ENCODE peak calls at places on chromosomes 13 and 19, in ten cellular contexts. T is SK-N-SH, C is Peyer's patch, M is BJ, X is keratinocyte, P is brain microvascular endothelial cell, K is PC-3, H is IMR-90, D is A673, U is lower lobe of right lung. S is an unnamed sample.

GRCh38 chr19:18097217-18097992 is at the start of gene MAST3:
- DNase-seq in H (peak), P (peak), T (peak), X (no peak), C (peak), U (peak), M (peak), K (peak), D (peak), S (peak)

GRCh38 chr19:45511074-45511473 is 3.8 kb downstream of the VASP start:
- DNase-seq in T (no peak), C (no peak), X (no peak), K (no peak), P (no peak), U (no peak), H (no peak), M (no peak), D (no peak), S (no peak)

GRCh38 chr19:5665781-5666513 is 14.4 kb downstream of the MICOS13 start:
- DNase-seq in X (no peak), K (peak), H (peak), M (no peak), P (peak), T (no peak), D (no peak), C (no peak), U (peak), S (peak)

GRCh38 chr13:47672982-47673670 is 327.9 kb downstream of the SUCLA2 start:
- DNase-seq in M (peak), H (peak), K (peak), C (no peak), U (no peak), P (peak), D (no peak), X (no peak), T (peak), S (peak)

GRCh38 chr19:35879770-35880317 is 11.5 kb downstream of the APLP1 start:
- DNase-seq in H (peak), X (no peak), P (peak), M (peak), T (peak), D (peak), C (peak), U (peak), K (peak), S (peak)

GRCh38 chr13:62194371-62194770 is 778.7 kb upstream of the PCDH20 start:
- DNase-seq in H (no peak), P (no peak), M (no peak), D (no peak), T (no peak), X (no peak), U (no peak), K (no peak), C (no peak), S (no peak)

GRCh38 chr13:114068723-114069322 is 63.6 kb downstream of the RASA3 start:
- DNase-seq in H (peak), P (no peak), M (no peak), T (no peak), U (no peak), D (no peak), C (no peak), X (no peak), K (no peak), S (peak)

GRCh38 chr13:59623516-59623915 is 540.2 kb downstream of the DIAPH3 start:
- DNase-seq in T (no peak), U (no peak), D (no peak), H (no peak), P (no peak), C (no peak), M (no peak), K (no peak), X (no peak), S (no peak)

GRCh38 chr13:40794414-40795368 is 5.3 kb downstream of the SLC25A15 start:
- DNase-seq in H (no peak), D (no peak), K (no peak), T (no peak), U (no peak), C (no peak), X (no peak), P (no peak), M (no peak), S (no peak)

GRCh38 chr19:12872941-12873890 is 8.0 kb downstream of the DNASE2 start:
- DNase-seq in H (peak), T (peak), D (peak), C (peak), U (peak), X (peak), K (peak), M (peak), P (peak), S (peak)

GRCh38 chr13:83709751-83710515 is 172.3 kb downstream of the SLITRK1 start:
- DNase-seq in U (no peak), H (no peak), K (peak), X (peak), M (no peak), T (no peak), D (no peak), P (no peak), C (no peak), S (no peak)

GRCh38 chr13:67075239-67075638 is 154.9 kb downstream of the PCDH9 start:
- DNase-seq in T (no peak), U (no peak), C (no peak), X (no peak), K (peak), M (no peak), H (peak), P (no peak), D (no peak), S (peak)

GRCh38 chr13:27824121-27824520 is 31.8 kb downstream of the GSX1 start:
- DNase-seq in C (no peak), T (no peak), P (no peak), D (no peak), X (no peak), U (no peak), K (no peak), H (no peak), M (no peak), S (no peak)

DNA sequence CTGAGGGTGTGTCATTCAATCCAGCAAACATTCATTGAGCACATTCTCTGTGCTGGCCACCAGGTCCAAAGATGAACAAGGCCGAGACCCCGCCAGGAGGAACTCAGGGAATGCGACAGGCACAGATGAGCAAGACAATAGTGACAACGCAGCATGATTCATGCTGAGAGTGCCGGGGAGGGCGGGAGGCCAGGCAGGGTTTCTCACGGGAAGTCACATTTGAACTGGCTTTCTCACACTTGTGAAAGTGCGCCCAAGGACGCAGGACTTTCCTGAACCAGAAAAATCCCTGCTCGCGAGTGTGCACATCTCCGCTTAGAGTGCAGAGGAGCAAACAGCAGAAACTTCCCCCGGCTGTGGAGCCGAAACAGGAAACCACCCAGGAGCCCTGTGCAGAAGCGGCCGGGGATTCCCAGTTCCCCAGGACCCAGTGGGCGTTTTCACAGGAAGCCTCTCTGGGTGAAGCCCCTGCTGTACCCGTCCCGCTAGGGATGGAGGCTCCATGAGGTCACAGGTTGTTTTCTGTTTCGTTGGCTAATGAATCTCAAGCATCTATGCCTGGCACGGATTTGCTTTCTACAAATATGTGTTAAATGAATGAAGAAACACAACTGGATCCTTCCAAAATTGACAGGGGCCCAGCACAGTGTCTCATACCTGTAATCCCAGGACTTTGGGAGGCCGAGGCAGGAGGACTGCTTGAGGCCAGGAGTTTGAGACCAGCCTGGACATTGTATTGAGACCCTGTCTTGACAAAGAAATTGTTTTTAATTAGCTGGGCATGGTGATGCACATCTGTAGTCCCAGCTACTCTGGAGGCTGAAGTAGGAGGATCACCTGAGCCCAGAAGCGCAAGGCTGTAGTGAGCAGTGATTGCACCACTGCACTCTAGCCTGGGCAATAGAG is 68.4 kb upstream of the TM9SF2 start:
- DNase-seq in X (no peak), U (peak), C (peak), M (peak), T (no peak), K (peak), D (peak), P (peak), H (peak), S (peak)
- H3K4me3 ChIP-seq in X (no peak), U (peak), C (peak), M (peak), T (no peak), K (peak), D (no peak), P (peak), H (no peak), S (peak)

GRCh38 chr19:32945260-32945659 is 26.5 kb downstream of the CEP89 start:
- DNase-seq in M (no peak), H (no peak), U (no peak), P (no peak), D (no peak), K (no peak), X (no peak), C (no peak), T (no peak), S (no peak)
- TF ChIP-seq CTCF in M (no peak), H (no peak), U (no peak), P (no peak), D (no peak), K (no peak), X (no peak), C (no peak), T (no peak), S (no peak)

DNA sequence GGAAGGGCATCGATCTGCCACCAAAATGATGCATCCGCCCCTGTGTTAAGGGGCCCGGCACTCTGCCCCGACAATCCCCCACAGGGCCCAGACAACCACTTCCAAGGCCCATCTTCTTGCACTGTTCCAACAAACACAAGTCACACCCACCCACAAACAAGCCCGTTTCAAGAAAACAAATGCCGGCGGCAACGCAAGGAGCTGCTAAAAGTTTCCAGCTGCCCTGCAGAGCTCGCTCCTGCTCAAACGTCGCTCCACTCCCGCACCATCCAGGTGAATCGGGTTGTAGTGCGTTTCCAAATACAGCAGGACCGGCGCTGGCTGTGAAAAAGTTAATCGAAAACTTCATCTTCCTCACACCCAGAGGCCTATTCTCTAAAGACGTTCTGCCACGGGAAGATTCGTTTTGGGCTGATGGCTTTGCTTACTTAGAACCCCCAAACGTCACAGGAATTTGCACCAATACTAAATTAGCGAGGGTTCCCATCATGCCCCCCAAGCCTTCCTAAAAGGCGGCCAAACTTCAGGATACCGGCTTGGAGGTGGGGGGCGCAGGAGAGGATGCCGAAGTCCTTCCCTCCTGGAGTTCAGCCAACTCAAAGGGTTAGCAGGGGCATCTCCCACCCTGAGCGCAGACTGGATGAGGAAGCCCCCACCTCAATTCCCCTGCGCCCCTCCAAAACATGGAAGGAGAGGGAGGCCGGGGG is 107.4 kb upstream of the DOCK9 start:
- DNase-seq in U (no peak), D (no peak), H (no peak), X (no peak), K (no peak), C (no peak), M (no peak), T (no peak), P (no peak), S (no peak)
- H3K4me3 ChIP-seq in U (peak), D (no peak), H (no peak), X (peak), K (peak), C (peak), M (peak), T (no peak), P (peak), S (peak)

GRCh38 chr19:29259153-29259552 is 46.2 kb upstream of the UQCRFS1 start:
- DNase-seq in K (no peak), U (no peak), H (no peak), T (no peak), D (no peak), P (no peak), X (no peak), C (no peak), M (no peak), S (no peak)
- TF ChIP-seq CTCF in K (peak), U (no peak), H (peak), T (peak), D (peak), P (peak), X (peak), C (no peak), M (peak), S (no peak)

DNA sequence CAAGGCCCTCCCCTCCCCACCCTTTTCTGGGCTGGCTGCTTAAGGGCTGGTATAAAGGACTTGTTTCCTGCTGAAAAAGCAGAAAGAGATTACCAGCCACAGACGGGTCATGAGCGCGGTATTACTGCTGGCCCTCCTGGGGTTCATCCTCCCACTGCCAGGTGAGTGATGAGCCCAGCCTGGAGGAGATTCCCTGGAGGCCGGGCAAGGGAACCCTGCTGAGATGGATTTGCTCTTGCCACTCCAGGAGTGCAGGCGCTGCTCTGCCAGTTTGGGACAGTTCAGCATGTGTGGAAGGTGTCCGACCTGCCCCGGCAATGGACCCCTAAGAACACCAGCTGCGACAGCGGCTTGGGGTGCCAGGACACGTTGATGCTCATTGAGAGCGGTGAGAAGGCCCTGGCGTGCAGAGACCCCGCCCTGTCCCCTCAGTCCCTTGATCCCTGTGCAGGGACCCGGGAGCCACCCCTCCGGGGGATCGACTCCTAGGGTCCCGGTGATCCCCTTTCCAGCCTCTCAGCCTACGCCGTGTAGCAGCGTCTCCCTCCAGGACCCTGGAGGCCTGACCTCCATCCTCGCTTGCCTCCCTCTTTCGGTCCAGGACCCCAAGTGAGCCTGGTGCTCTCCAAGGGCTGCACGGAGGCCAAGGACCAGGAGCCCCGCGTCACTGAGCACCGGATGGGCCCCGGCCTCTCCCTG is at the start of gene CD177:
- DNase-seq in T (peak), H (no peak), P (no peak), K (no peak), C (no peak), M (no peak), U (no peak), X (no peak), D (no peak), S (no peak)
- H3K4me3 ChIP-seq in T (no peak), H (no peak), P (no peak), K (no peak), C (no peak), M (no peak), U (no peak), X (no peak), D (no peak), S (no peak)

GRCh38 chr19:8986296-8986695 is 23.9 kb downstream of the MUC16 start:
- DNase-seq in P (no peak), C (no peak), K (no peak), X (no peak), H (no peak), M (no peak), U (no peak), D (no peak), T (no peak), S (no peak)

GRCh38 chr19:8988204-8988603 is 22.0 kb downstream of the MUC16 start:
- DNase-seq in P (no peak), X (no peak), M (no peak), H (no peak), D (peak), U (no peak), K (peak), T (no peak), C (no peak), S (no peak)
- TF ChIP-seq CTCF in P (no peak), X (no peak), M (no peak), H (no peak), D (peak), U (no peak), K (peak), T (peak), C (no peak), S (no peak)

DNA sequence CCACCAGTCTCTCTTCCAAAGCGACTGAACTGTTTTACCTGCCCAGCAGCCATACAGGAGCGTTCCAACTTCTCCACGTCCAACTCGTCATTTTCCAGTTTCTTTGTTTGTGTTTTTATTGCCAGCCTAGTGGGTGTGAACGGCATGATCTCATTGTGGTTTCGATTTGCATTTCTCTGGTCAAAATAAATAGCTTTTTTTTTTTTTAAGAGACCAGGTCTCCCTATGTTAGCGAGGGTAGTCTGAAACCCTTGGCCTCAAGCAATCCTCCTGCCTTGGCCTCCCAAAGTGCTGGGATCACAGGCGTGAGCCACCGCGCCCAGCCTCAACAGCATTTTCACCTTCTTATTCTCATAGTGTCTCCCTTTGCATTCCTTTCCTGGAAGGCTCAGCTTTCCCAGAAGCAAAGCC is 4.1 kb upstream of the JSRP1 start:
- DNase-seq in D (no peak), C (no peak), X (no peak), M (no peak), K (peak), H (no peak), T (no peak), P (no peak), U (no peak), S (peak)
- H3K4me3 ChIP-seq in D (no peak), C (no peak), X (no peak), M (no peak), K (no peak), H (no peak), T (no peak), P (no peak), U (no peak), S (no peak)

GRCh38 chr19:49415810-49416200 is 7.4 kb downstream of the PTH2 start:
- DNase-seq in X (no peak), U (no peak), T (no peak), K (no peak), D (no peak), H (no peak), C (no peak), M (no peak), P (no peak), S (no peak)

GRCh38 chr19:49414256-49414655 is 9.0 kb downstream of the PTH2 start:
- DNase-seq in T (no peak), U (no peak), X (no peak), D (no peak), H (no peak), K (no peak), M (no peak), P (no peak), C (no peak), S (no peak)

GRCh38 chr19:49415102-49415809 is 8.0 kb downstream of the PTH2 start:
- DNase-seq in C (no peak), D (no peak), H (no peak), P (peak), M (no peak), X (no peak), U (no peak), T (no peak), K (no peak), S (peak)

GRCh38 chr19:49419173-49419572 is 4.1 kb downstream of the PTH2 start:
- DNase-seq in X (no peak), U (no peak), M (no peak), T (no peak), H (no peak), P (no peak), K (no peak), C (no peak), D (no peak), S (no peak)

DNA sequence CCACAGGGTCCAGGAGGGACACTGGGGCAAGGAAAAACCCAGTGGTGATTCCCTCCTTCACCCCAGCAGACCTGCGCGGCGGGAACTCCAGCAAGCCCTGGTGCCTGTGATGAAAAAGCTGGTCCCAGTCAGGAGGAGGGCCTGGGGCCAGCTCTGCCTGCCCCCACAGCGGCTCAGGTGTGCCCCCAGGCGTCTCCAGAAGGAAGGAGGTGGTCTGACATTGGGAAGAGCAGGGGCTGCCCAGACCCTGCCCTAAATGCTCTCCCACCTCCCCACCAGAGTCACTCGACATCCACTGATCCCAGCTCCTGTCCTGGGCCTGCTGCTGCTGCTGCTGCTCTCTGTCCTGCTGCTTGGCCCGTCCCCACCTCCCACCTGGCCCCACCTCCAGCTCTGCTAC is 6.2 kb downstream of the PTH2 start:
- DNase-seq in C (no peak), T (no peak), H (no peak), P (no peak), D (no peak), K (no peak), U (no peak), M (no peak), X (no peak), S (no peak)
- TF ChIP-seq CTCF in C (no peak), T (no peak), H (no peak), P (no peak), D (no peak), K (no peak), U (no peak), M (no peak), X (no peak), S (no peak)

GRCh38 chr19:50365434-50366306 is at the start of gene NAPSA:
- DNase-seq in K (no peak), U (peak), P (no peak), T (no peak), H (no peak), D (no peak), M (no peak), C (peak), X (no peak), S (no peak)
- H3K4me3 ChIP-seq in K (no peak), U (peak), P (no peak), T (no peak), H (no peak), D (no peak), M (no peak), C (peak), X (no peak), S (no peak)

DNA sequence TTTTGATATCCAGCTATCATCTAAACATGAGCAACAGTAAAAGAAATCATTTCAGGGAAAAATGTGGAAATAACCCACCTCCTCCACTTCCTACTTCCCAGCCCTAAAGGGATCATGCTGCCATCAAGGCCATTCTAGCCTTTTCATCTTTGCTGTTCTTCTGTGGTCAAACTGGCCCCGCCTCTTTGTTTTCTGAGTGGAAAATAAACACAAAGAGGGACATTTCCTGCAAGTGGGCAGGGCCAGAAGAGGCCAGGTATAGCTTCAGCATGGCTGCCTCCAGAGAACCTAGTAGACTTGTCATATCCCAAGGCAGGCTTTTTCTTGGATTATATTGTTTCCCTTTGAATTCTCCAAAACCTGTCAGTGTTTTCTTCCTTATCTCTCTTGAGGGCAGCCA is 117.4 kb downstream of the GPC6 start:
- DNase-seq in P (no peak), M (no peak), H (no peak), U (no peak), D (no peak), K (no peak), T (no peak), X (no peak), C (no peak), S (no peak)
- TF ChIP-seq CTCF in P (no peak), M (no peak), H (no peak), U (no peak), D (no peak), K (no peak), T (no peak), X (no peak), C (no peak), S (no peak)